ENCODE peak calls at places on chromosomes 16 and 17, in eight cellular contexts. One of them, this sample, is unnamed. For H3K27me3, the result is how much of the 10 kb centered on the place peaks cover.

GRCh38 chr17:61461967-61462733 is 9.9 kb downstream of the TBX4 start:
- DNase-seq in AG04450: no peak
- DNase-seq in PC-3: peak
- DNase-seq in endothelial cell of umbilical vein: no peak
- DNase-seq in lung: no peak
- DNase-seq in tibial artery: no peak
- DNase-seq in right atrium auricular region: no peak
- DNase-seq in GM23338: peak
- DNase-seq in this sample: no peak

GRCh38 chr16:84340305-84341040 is 27.9 kb upstream of the ATP2C2 start:
- DNase-seq in AG04450: no peak
- DNase-seq in PC-3: peak
- DNase-seq in endothelial cell of umbilical vein: no peak
- DNase-seq in lung: peak
- DNase-seq in tibial artery: no peak
- DNase-seq in right atrium auricular region: no peak
- DNase-seq in GM23338: no peak
- DNase-seq in this sample: peak

GRCh38 chr16:54128629-54129230 is 157.9 kb downstream of the IRX3 start:
- DNase-seq in AG04450: no peak
- DNase-seq in PC-3: no peak
- DNase-seq in endothelial cell of umbilical vein: no peak
- DNase-seq in lung: no peak
- DNase-seq in tibial artery: no peak
- DNase-seq in right atrium auricular region: no peak
- DNase-seq in GM23338: no peak
- DNase-seq in this sample: no peak

GRCh38 chr16:83058376-83058775 is 431.6 kb downstream of the CDH13 start:
- DNase-seq in AG04450: no peak
- DNase-seq in PC-3: no peak
- DNase-seq in endothelial cell of umbilical vein: no peak
- DNase-seq in lung: no peak
- DNase-seq in tibial artery: no peak
- DNase-seq in right atrium auricular region: no peak
- DNase-seq in GM23338: no peak
- DNase-seq in this sample: no peak

GRCh38 chr16:84220851-84221250 is 19.0 kb downstream of the KCNG4 start:
- DNase-seq in AG04450: no peak
- DNase-seq in PC-3: peak
- DNase-seq in endothelial cell of umbilical vein: no peak
- DNase-seq in lung: no peak
- DNase-seq in tibial artery: no peak
- DNase-seq in right atrium auricular region: no peak
- DNase-seq in GM23338: no peak
- DNase-seq in this sample: no peak

GRCh38 chr16:75420987-75421819 is 12.1 kb downstream of the CFDP1 start:
- DNase-seq in AG04450: no peak
- DNase-seq in PC-3: no peak
- DNase-seq in endothelial cell of umbilical vein: no peak
- DNase-seq in lung: peak
- DNase-seq in tibial artery: peak
- DNase-seq in right atrium auricular region: peak
- DNase-seq in GM23338: peak
- DNase-seq in this sample: peak

GRCh38 chr17:7914771-7915610 is 1.1 kb downstream of the RNF227 start:
- DNase-seq in AG04450: no peak
- DNase-seq in PC-3: peak
- DNase-seq in endothelial cell of umbilical vein: peak
- DNase-seq in lung: no peak
- DNase-seq in tibial artery: no peak
- DNase-seq in right atrium auricular region: peak
- DNase-seq in GM23338: no peak
- DNase-seq in this sample: peak

GRCh38 chr16:70778901-70779309 is 22.1 kb downstream of the VAC14 start:
- DNase-seq in AG04450: peak
- DNase-seq in PC-3: peak
- DNase-seq in endothelial cell of umbilical vein: peak
- DNase-seq in lung: peak
- DNase-seq in tibial artery: peak
- DNase-seq in right atrium auricular region: peak
- DNase-seq in GM23338: peak
- DNase-seq in this sample: peak

GRCh38 chr16:30942421-30942796 is 6.5 kb upstream of the ORAI3 start:
- DNase-seq in AG04450: no peak
- DNase-seq in PC-3: no peak
- DNase-seq in endothelial cell of umbilical vein: no peak
- DNase-seq in lung: no peak
- DNase-seq in tibial artery: no peak
- DNase-seq in right atrium auricular region: no peak
- DNase-seq in GM23338: no peak
- DNase-seq in this sample: no peak

GRCh38 chr17:12927541-12928425 is 90.0 kb downstream of the ELAC2 start:
- DNase-seq in AG04450: no peak
- DNase-seq in PC-3: no peak
- DNase-seq in endothelial cell of umbilical vein: peak
- DNase-seq in lung: no peak
- DNase-seq in tibial artery: no peak
- DNase-seq in right atrium auricular region: no peak
- DNase-seq in GM23338: no peak
- DNase-seq in this sample: no peak

GRCh38 chr17:79654350-79654959 is 43.6 kb upstream of the RBFOX3 start:
- DNase-seq in AG04450: no peak
- DNase-seq in PC-3: no peak
- DNase-seq in endothelial cell of umbilical vein: no peak
- DNase-seq in lung: no peak
- DNase-seq in tibial artery: no peak
- DNase-seq in right atrium auricular region: peak
- DNase-seq in GM23338: no peak
- DNase-seq in this sample: no peak

GRCh38 chr16:72990003-72990521 is 57.9 kb downstream of the ZFHX3 start:
- DNase-seq in AG04450: peak
- DNase-seq in PC-3: peak
- DNase-seq in endothelial cell of umbilical vein: peak
- DNase-seq in lung: peak
- DNase-seq in tibial artery: peak
- DNase-seq in right atrium auricular region: peak
- DNase-seq in GM23338: peak
- DNase-seq in this sample: no peak

GRCh38 chr17:51120357-51120738 is 320 bp downstream of the SPAG9 start:
- DNase-seq in AG04450: no peak
- DNase-seq in PC-3: no peak
- DNase-seq in endothelial cell of umbilical vein: peak
- DNase-seq in lung: no peak
- DNase-seq in tibial artery: no peak
- DNase-seq in right atrium auricular region: peak
- DNase-seq in GM23338: no peak
- DNase-seq in this sample: peak

GRCh38 chr16:22665803-22666202 is 148.2 kb upstream of the HS3ST2 start:
- DNase-seq in AG04450: no peak
- DNase-seq in PC-3: no peak
- DNase-seq in endothelial cell of umbilical vein: no peak
- DNase-seq in lung: no peak
- DNase-seq in tibial artery: no peak
- DNase-seq in right atrium auricular region: peak
- DNase-seq in GM23338: peak
- DNase-seq in this sample: no peak

GRCh38 chr16:50021509-50021908 is 3.5 kb upstream of the CNEP1R1 start:
- DNase-seq in AG04450: no peak
- DNase-seq in PC-3: no peak
- DNase-seq in endothelial cell of umbilical vein: no peak
- DNase-seq in lung: no peak
- DNase-seq in tibial artery: no peak
- DNase-seq in right atrium auricular region: no peak
- DNase-seq in GM23338: peak
- DNase-seq in this sample: no peak

GRCh38 chr16:89072216-89073130 is 21.2 kb upstream of the ACSF3 start:
- DNase-seq in AG04450: no peak
- DNase-seq in PC-3: no peak
- DNase-seq in endothelial cell of umbilical vein: no peak
- DNase-seq in lung: no peak
- DNase-seq in tibial artery: no peak
- DNase-seq in right atrium auricular region: no peak
- DNase-seq in GM23338: no peak
- DNase-seq in this sample: no peak

GRCh38 chr17:11389583-11389982 is 148.6 kb downstream of the SHISA6 start:
- DNase-seq in AG04450: no peak
- DNase-seq in PC-3: no peak
- DNase-seq in endothelial cell of umbilical vein: no peak
- DNase-seq in lung: no peak
- DNase-seq in tibial artery: no peak
- DNase-seq in right atrium auricular region: no peak
- DNase-seq in GM23338: no peak
- DNase-seq in this sample: no peak

GRCh38 chr17:11388061-11388460 is 147.0 kb downstream of the SHISA6 start:
- DNase-seq in AG04450: no peak
- DNase-seq in PC-3: no peak
- DNase-seq in endothelial cell of umbilical vein: no peak
- DNase-seq in lung: no peak
- DNase-seq in tibial artery: no peak
- DNase-seq in right atrium auricular region: no peak
- DNase-seq in GM23338: no peak
- DNase-seq in this sample: no peak

GRCh38 chr17:11391134-11391533 is 150.1 kb downstream of the SHISA6 start:
- DNase-seq in AG04450: no peak
- DNase-seq in PC-3: no peak
- DNase-seq in endothelial cell of umbilical vein: no peak
- DNase-seq in lung: no peak
- DNase-seq in tibial artery: no peak
- DNase-seq in right atrium auricular region: no peak
- DNase-seq in GM23338: peak
- DNase-seq in this sample: no peak
- H3K4me3 ChIP-seq in AG04450: no peak
- H3K4me3 ChIP-seq in PC-3: no peak
- H3K4me3 ChIP-seq in endothelial cell of umbilical vein: no peak
- H3K4me3 ChIP-seq in lung: no peak
- H3K4me3 ChIP-seq in tibial artery: no peak
- H3K4me3 ChIP-seq in right atrium auricular region: no peak
- H3K4me3 ChIP-seq in GM23338: no peak
- H3K4me3 ChIP-seq in this sample: no peak

DNA sequence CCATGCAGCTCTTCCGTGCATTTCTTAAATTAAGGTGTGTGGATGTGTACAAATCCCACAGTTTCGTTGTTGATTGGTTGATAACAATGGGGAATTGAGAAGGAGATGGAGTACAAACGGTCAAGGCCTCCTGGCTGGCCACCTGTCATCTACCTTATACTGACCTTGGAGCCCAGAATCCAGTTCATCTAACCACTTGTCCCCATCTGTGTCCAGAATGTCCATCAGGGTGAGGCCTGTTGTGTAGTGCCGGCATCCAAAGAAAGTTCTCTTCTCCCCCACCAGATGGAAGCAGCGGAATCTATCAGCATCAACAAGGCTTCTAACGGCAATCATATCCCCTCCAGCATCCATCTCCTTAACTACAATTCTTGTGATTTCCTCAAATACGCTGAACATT is 1.5 kb downstream of the GSDMB start:
- DNase-seq in AG04450: no peak
- DNase-seq in PC-3: no peak
- DNase-seq in endothelial cell of umbilical vein: no peak
- DNase-seq in lung: no peak
- DNase-seq in tibial artery: no peak
- DNase-seq in right atrium auricular region: no peak
- DNase-seq in GM23338: peak
- DNase-seq in this sample: no peak
- TF ChIP-seq CTCF in AG04450: peak
- TF ChIP-seq CTCF in PC-3: peak
- TF ChIP-seq CTCF in endothelial cell of umbilical vein: peak
- TF ChIP-seq CTCF in lung: no peak
- TF ChIP-seq CTCF in tibial artery: no peak
- TF ChIP-seq CTCF in right atrium auricular region: no peak
- TF ChIP-seq CTCF in GM23338: peak
- TF ChIP-seq CTCF in this sample: no peak

DNA sequence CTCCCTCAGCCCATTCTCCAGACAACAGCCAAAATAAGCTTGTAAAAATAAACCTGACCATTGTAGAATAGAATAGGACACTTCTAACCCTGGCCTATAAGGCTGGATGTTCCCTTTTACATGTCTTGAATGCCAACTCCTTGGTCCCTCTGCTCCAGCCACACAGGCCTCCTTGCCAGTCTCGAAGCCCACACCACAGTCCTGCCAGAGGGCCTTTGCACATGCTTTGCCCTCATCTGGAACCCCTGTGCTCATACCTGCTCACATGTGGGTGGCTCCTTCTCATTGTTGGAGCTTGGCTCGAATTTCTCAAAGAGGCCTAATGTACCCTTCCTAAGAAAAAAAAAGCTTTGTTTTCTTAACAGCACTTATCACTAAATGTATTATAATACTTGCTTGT is 5.4 kb upstream of the SLC12A3 start:
- DNase-seq in AG04450: no peak
- DNase-seq in PC-3: no peak
- DNase-seq in endothelial cell of umbilical vein: no peak
- DNase-seq in lung: no peak
- DNase-seq in tibial artery: no peak
- DNase-seq in right atrium auricular region: no peak
- DNase-seq in GM23338: no peak
- DNase-seq in this sample: no peak
- H3K27me3 ChIP-seq in AG04450: under half
- H3K27me3 ChIP-seq in PC-3: under half
- H3K27me3 ChIP-seq in endothelial cell of umbilical vein: under half
- H3K27me3 ChIP-seq in lung: under half
- H3K27me3 ChIP-seq in tibial artery: under half
- H3K27me3 ChIP-seq in right atrium auricular region: under half
- H3K27me3 ChIP-seq in GM23338: under half
- H3K27me3 ChIP-seq in this sample: under half

GRCh38 chr17:40647549-40648325 is at the start of gene SMARCE1:
- DNase-seq in AG04450: peak
- DNase-seq in PC-3: peak
- DNase-seq in endothelial cell of umbilical vein: peak
- DNase-seq in lung: peak
- DNase-seq in tibial artery: peak
- DNase-seq in right atrium auricular region: peak
- DNase-seq in GM23338: peak
- DNase-seq in this sample: peak
- H3K4me3 ChIP-seq in AG04450: peak
- H3K4me3 ChIP-seq in PC-3: peak
- H3K4me3 ChIP-seq in endothelial cell of umbilical vein: peak
- H3K4me3 ChIP-seq in lung: peak
- H3K4me3 ChIP-seq in tibial artery: peak
- H3K4me3 ChIP-seq in right atrium auricular region: peak
- H3K4me3 ChIP-seq in GM23338: peak
- H3K4me3 ChIP-seq in this sample: peak